ENCODE peak calls at places on chromosomes 4 and X, in six cellular contexts. J, K, V, S, Y and A are unnamed samples.

GRCh38 chr4:155960522-155960921 is 6.9 kb upstream of the CTSO start:
- DNase-seq in J (no peak), K (peak), V (peak), S (no peak), Y (no peak), A (no peak)

GRCh38 chrX:115679460-115679859 is 118.5 kb downstream of the PLS3 start:
- DNase-seq in J (no peak), K (peak), V (peak), S (peak), Y (no peak), A (no peak)

GRCh38 chrX:20061869-20062254 is 54.8 kb downstream of the MAP7D2 start:
- DNase-seq in J (peak), K (peak), V (peak), S (no peak), Y (no peak), A (no peak)

GRCh38 chr4:16764622-16765021 is 133.8 kb downstream of the LDB2 start:
- DNase-seq in J (no peak), K (peak), V (no peak), S (peak), Y (no peak), A (no peak)

GRCh38 chr4:5922556-5922955 is 29.7 kb upstream of the CRMP1 start:
- DNase-seq in J (no peak), K (no peak), V (no peak), S (no peak), Y (no peak), A (no peak)

GRCh38 chr4:41212221-41213203 is 1.8 kb downstream of the APBB2 start:
- DNase-seq in J (peak), K (peak), V (peak), S (peak), Y (peak), A (peak)

GRCh38 chr4:20462426-20463175 is 210.9 kb downstream of the SLIT2 start:
- DNase-seq in J (peak), K (peak), V (peak), S (no peak), Y (no peak), A (no peak)

GRCh38 chr4:177964061-177964460 is 521.8 kb upstream of the AGA start:
- DNase-seq in J (no peak), K (no peak), V (peak), S (no peak), Y (no peak), A (no peak)

GRCh38 chr4:24913099-24913445 is 230 bp upstream of the CCDC149 start:
- DNase-seq in J (no peak), K (no peak), V (peak), S (no peak), Y (no peak), A (no peak)

GRCh38 chrX:154540897-154541535 is 5.6 kb downstream of the G6PD start:
- DNase-seq in J (no peak), K (no peak), V (no peak), S (peak), Y (no peak), A (peak)

GRCh38 chr4:15118281-15118680 is 116.0 kb downstream of the CPEB2 start:
- DNase-seq in J (no peak), K (peak), V (no peak), S (no peak), Y (no peak), A (no peak)

GRCh38 chr4:28449080-28449479 is 1588.4 kb downstream of the STIM2 start:
- DNase-seq in J (no peak), K (no peak), V (peak), S (no peak), Y (no peak), A (no peak)

GRCh38 chrX:147935156-147935758 is 23.5 kb downstream of the FMR1 start:
- DNase-seq in J (no peak), K (peak), V (no peak), S (no peak), Y (no peak), A (no peak)

GRCh38 chrX:107450823-107451509 is 1.5 kb downstream of the FRMPD3 start:
- DNase-seq in J (no peak), K (no peak), V (no peak), S (no peak), Y (no peak), A (no peak)

GRCh38 chr4:101292901-101293300 is 54.4 kb downstream of the PPP3CA start:
- DNase-seq in J (no peak), K (peak), V (peak), S (peak), Y (no peak), A (no peak)

GRCh38 chrX:70231666-70232065 is 2.8 kb upstream of the AWAT1 start:
- DNase-seq in J (no peak), K (no peak), V (no peak), S (no peak), Y (no peak), A (no peak)

GRCh38 chr4:152972821-152973613 is 36.9 kb downstream of the FHDC1 start:
- DNase-seq in J (peak), K (peak), V (peak), S (no peak), Y (no peak), A (no peak)

GRCh38 chrX:12977761-12978204 is 2.9 kb downstream of the TMSB4X start:
- DNase-seq in J (no peak), K (peak), V (no peak), S (no peak), Y (no peak), A (no peak)

GRCh38 chr4:149264093-149264733 is 551.4 kb downstream of the IQCM start:
- DNase-seq in J (peak), K (peak), V (peak), S (peak), Y (peak), A (peak)

GRCh38 chrX:24395775-24396174 is 35.3 kb downstream of the SUPT20HL1 start:
- DNase-seq in J (peak), K (peak), V (peak), S (peak), Y (no peak), A (peak)

GRCh38 chrX:63747331-63747730 is 37.7 kb downstream of the ARHGEF9 start:
- DNase-seq in J (peak), K (peak), V (peak), S (peak), Y (no peak), A (no peak)